ENCODE peak calls at places on chromosomes 11 and 22, in seven cellular contexts. R, C, O, V, K, Z and J are unnamed samples.

GRCh38 chr11:81004576-81004975 is 1563.7 kb upstream of the TENM4 start:
- DNase-seq in R (no peak), C (no peak), O (no peak), V (no peak), K (no peak), Z (no peak), J (no peak)

GRCh38 chr11:68471360-68472340 is 11.1 kb downstream of the PPP6R3 start:
- DNase-seq in R (no peak), C (no peak), O (peak), V (peak), K (peak), Z (peak), J (peak)

GRCh38 chr11:104967493-104968364 is 645 bp downstream of the CASP4 start:
- DNase-seq in R (no peak), C (peak), O (no peak), V (no peak), K (no peak), Z (no peak), J (no peak)

GRCh38 chr11:110787680-110788079 is 75.4 kb upstream of the ARHGAP20 start:
- DNase-seq in R (no peak), C (peak), O (no peak), V (no peak), K (no peak), Z (no peak), J (no peak)

GRCh38 chr22:23376256-23376655 is 195.9 kb downstream of the BCR start:
- DNase-seq in R (peak), C (no peak), O (peak), V (peak), K (no peak), Z (no peak), J (no peak)

GRCh38 chr11:77322506-77322905 is 21.0 kb upstream of the GDPD4 start:
- DNase-seq in R (no peak), C (no peak), O (no peak), V (no peak), K (peak), Z (peak), J (no peak)

GRCh38 chr22:49966041-49966715 is 5.6 kb downstream of the PIM3 start:
- DNase-seq in R (no peak), C (no peak), O (no peak), V (no peak), K (no peak), Z (no peak), J (no peak)

GRCh38 chr22:30474683-30475424 is 3.0 kb upstream of the SEC14L3 start:
- DNase-seq in R (peak), C (peak), O (no peak), V (no peak), K (no peak), Z (no peak), J (no peak)

GRCh38 chr11:15590131-15590530 is 475.4 kb downstream of the INSC start:
- DNase-seq in R (no peak), C (no peak), O (no peak), V (no peak), K (no peak), Z (peak), J (no peak)

GRCh38 chr22:50602338-50602700 is 1.7 kb downstream of the MAPK8IP2 start:
- DNase-seq in R (no peak), C (no peak), O (no peak), V (no peak), K (no peak), Z (no peak), J (no peak)

GRCh38 chr22:29734429-29734828 is 14.6 kb downstream of the CABP7 start:
- DNase-seq in R (no peak), C (no peak), O (no peak), V (no peak), K (no peak), Z (no peak), J (no peak)

GRCh38 chr11:20609727-20610707 is 10.6 kb downstream of the SLC6A5 start:
- DNase-seq in R (peak), C (peak), O (peak), V (peak), K (peak), Z (peak), J (no peak)

GRCh38 chr11:121063728-121064127 is 37.3 kb upstream of the TECTA start:
- DNase-seq in R (peak), C (no peak), O (no peak), V (no peak), K (no peak), Z (no peak), J (no peak)

GRCh38 chr11:36453678-36454077 is 56.4 kb downstream of the TRAF6 start:
- DNase-seq in R (no peak), C (peak), O (peak), V (peak), K (no peak), Z (peak), J (no peak)

GRCh38 chr11:67432655-67433349 is 4.5 kb downstream of the RPS6KB2 start:
- DNase-seq in R (no peak), C (no peak), O (no peak), V (no peak), K (no peak), Z (no peak), J (no peak)

GRCh38 chr11:110435780-110436717 is 6.3 kb downstream of the FDX1 start:
- DNase-seq in R (no peak), C (no peak), O (peak), V (no peak), K (no peak), Z (peak), J (no peak)

GRCh38 chr22:32731372-32731771 is 70.1 kb upstream of the TIMP3 start:
- DNase-seq in R (no peak), C (no peak), O (no peak), V (no peak), K (no peak), Z (no peak), J (no peak)

GRCh38 chr11:18111005-18111404 is 5.1 kb upstream of the SAAL1 start:
- DNase-seq in R (peak), C (no peak), O (no peak), V (no peak), K (no peak), Z (no peak), J (no peak)

DNA sequence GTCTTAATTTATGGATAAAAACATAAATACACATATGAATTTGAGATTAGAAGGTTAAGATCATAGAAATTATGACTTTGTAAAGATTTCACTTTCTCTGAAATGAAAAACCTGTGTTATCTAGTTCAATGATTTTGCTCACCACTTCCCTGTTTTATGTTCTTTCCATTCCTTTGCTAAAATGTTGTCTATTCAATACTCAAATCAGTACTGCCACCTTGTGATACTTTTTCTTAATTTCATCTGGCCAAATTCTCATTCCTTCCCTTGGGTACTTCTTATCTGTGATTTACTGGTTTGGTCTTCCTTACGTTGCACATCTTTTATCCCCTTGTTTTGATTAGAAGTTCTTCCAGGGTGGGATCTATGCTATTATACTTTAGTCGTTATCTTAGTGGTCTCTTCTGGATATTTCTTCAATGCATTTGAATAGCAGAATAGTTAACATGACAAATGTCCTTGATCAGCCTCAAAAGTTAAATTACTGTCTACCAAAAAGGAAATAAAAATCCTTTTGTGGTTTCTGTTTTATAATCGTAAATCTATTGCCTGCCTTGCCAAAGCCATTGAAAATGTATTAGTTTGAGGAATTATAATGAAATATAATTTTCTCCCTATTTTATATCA is 197.0 kb downstream of the PGR start:
- DNase-seq in R (peak), C (peak), O (peak), V (peak), K (no peak), Z (peak), J (no peak)
- TF ChIP-seq CTCF in R (peak), C (peak), O (no peak), V (peak), K (peak), Z (peak), J (peak)

GRCh38 chr11:111855506-111855905 is 15.9 kb downstream of the ALG9 start:
- DNase-seq in R (no peak), C (no peak), O (no peak), V (no peak), K (no peak), Z (no peak), J (no peak)

GRCh38 chr11:111849631-111850030 is 21.8 kb downstream of the ALG9 start:
- DNase-seq in R (no peak), C (no peak), O (no peak), V (no peak), K (no peak), Z (no peak), J (no peak)

GRCh38 chr11:111851067-111851466 is 20.3 kb downstream of the ALG9 start:
- DNase-seq in R (no peak), C (no peak), O (no peak), V (no peak), K (no peak), Z (no peak), J (no peak)

GRCh38 chr11:111852103-111852502 is 19.3 kb downstream of the ALG9 start:
- DNase-seq in R (no peak), C (no peak), O (no peak), V (no peak), K (no peak), Z (no peak), J (no peak)

DNA sequence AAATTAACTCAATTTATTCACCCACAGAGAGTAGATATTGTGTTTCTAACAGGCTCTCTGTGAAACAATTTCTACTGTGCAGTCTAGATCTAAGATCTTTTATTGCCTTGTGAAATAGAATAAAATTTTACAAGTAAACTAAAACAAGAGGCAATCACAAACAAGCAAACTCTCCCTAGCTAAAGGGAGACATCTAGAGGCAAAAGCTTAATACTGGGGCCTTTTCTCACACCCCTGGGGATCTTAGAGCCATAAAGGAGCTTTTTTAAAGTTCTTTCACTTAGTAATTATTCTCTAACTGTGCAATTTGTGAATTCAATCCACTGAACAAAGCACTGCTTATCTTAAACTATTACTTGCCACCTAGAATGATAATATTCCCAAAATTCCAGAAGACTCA is 19.7 kb downstream of the ALG9 start:
- DNase-seq in R (peak), C (peak), O (no peak), V (no peak), K (no peak), Z (no peak), J (no peak)
- TF ChIP-seq CTCF in R (peak), C (peak), O (no peak), V (no peak), K (peak), Z (peak), J (peak)

DNA sequence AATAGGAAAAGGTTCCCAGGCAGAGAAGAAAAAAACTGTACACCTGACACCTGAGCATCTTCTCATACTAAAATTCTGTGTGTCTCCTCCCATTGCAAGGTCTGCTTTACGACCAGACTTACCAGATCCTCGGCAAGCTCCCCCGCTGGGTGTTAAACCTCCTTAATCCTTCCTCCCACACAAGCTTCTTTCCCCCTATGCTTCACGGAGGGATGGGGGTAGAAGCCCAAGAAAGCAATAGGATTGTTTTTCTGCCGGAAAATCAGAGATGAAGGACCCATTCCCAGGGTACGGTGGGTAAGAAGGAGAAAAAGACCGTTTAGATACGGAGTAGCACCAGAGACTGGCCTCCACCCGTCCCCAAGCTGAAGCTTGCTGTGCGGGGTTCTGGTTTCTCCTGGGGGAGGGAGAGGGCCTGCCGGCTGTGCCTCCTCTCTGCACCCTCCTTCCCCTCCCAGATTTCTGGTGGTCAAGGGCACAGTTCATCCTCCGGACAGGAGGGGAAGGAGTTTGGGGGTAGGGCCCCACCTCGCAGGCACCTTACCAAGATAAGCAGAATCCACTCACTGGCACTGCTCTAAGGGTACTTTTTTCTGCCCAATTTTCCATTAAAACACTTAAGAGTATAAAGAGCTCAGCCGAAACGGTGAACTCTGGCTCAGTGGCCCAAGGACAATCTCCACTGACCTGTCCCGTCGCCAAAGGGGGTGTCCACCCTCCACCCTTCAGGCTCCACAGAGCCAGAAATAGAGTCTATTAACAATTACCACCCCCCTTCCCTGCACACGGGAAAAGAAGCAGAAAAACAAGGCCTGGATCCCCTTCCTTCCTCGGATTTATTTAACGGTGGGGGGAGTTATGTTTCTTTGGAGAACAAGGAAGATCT is 1.2 kb downstream of the TOB2 start:
- DNase-seq in R (peak), C (peak), O (peak), V (no peak), K (no peak), Z (no peak), J (no peak)
- TF ChIP-seq CTCF in R (no peak), C (no peak), O (no peak), V (no peak), K (no peak), Z (no peak), J (no peak)

GRCh38 chr11:46346886-46347636 is at the start of gene DGKZ:
- DNase-seq in R (peak), C (peak), O (peak), V (peak), K (no peak), Z (peak), J (no peak)
- TF ChIP-seq CTCF in R (peak), C (peak), O (peak), V (peak), K (peak), Z (peak), J (peak)

GRCh38 chr11:126992065-126992803 is 8.3 kb downstream of the KIRREL3 start:
- DNase-seq in R (no peak), C (peak), O (no peak), V (no peak), K (peak), Z (peak), J (peak)

GRCh38 chr11:126989942-126990715 is 10.4 kb downstream of the KIRREL3 start:
- DNase-seq in R (peak), C (no peak), O (peak), V (peak), K (peak), Z (peak), J (no peak)

GRCh38 chr11:126992804-126993111 is 7.8 kb downstream of the KIRREL3 start:
- DNase-seq in R (no peak), C (peak), O (no peak), V (no peak), K (peak), Z (peak), J (peak)

GRCh38 chr11:126991596-126991995 is 9.0 kb downstream of the KIRREL3 start:
- DNase-seq in R (no peak), C (peak), O (no peak), V (no peak), K (no peak), Z (no peak), J (no peak)

GRCh38 chr11:126990716-126991480 is 9.7 kb downstream of the KIRREL3 start:
- DNase-seq in R (no peak), C (no peak), O (no peak), V (no peak), K (no peak), Z (peak), J (no peak)
- TF ChIP-seq CTCF in R (no peak), C (peak), O (no peak), V (no peak), K (no peak), Z (no peak), J (no peak)

GRCh38 chr11:116606060-116606459 is 166.7 kb downstream of the BUD13 start:
- DNase-seq in R (no peak), C (no peak), O (no peak), V (no peak), K (no peak), Z (no peak), J (no peak)

GRCh38 chr11:116602637-116602942 is 170.2 kb downstream of the BUD13 start:
- DNase-seq in R (no peak), C (no peak), O (no peak), V (no peak), K (no peak), Z (no peak), J (no peak)

GRCh38 chr11:116607027-116607426 is 165.8 kb downstream of the BUD13 start:
- DNase-seq in R (peak), C (no peak), O (no peak), V (no peak), K (no peak), Z (no peak), J (no peak)

GRCh38 chr11:116603783-116604323 is 168.9 kb downstream of the BUD13 start:
- DNase-seq in R (no peak), C (no peak), O (no peak), V (no peak), K (no peak), Z (no peak), J (no peak)

GRCh38 chr11:116605543-116605942 is 167.2 kb downstream of the BUD13 start:
- DNase-seq in R (peak), C (peak), O (peak), V (peak), K (no peak), Z (peak), J (no peak)
- TF ChIP-seq CTCF in R (peak), C (peak), O (peak), V (peak), K (peak), Z (peak), J (peak)

DNA sequence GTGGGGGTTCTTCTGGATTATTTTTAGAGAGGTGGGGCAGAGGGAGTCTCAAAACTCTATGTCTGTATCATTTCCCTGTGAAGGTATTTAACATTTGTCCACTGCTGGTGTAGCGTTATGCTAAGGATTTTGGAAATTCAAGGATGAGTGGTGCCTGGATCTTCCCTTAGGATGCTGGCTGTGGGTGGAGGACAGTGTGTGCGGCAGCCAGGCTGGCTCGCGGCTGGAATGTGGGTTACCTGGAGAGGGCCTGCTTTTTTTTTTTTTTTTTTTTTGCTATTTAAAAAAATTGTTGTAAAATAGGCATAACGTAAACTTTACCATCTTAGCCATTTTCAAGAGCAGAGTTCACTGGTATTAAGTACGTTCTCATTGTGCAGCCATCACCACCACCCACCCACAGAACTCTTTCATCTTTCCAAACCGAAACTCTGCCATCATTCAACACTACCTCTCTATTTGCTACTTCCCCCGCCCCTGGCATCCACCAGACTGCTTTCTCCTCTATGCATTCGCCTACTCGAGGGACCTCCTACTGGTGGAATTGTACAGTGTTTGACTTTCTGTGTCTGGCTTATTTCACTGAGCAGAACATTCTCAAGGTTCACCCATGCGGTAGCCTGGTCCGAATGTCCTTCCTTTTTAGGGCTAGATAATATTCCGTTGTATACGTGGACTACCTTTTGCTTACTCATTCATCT is 67.1 kb downstream of the PARVB start:
- DNase-seq in R (peak), C (no peak), O (peak), V (no peak), K (no peak), Z (peak), J (no peak)
- TF ChIP-seq CTCF in R (peak), C (peak), O (no peak), V (no peak), K (peak), Z (no peak), J (no peak)

GRCh38 chr22:42877158-42877557 is 20.1 kb upstream of the ARFGAP3 start:
- DNase-seq in R (no peak), C (no peak), O (no peak), V (no peak), K (no peak), Z (no peak), J (no peak)
- TF ChIP-seq CTCF in R (no peak), C (no peak), O (no peak), V (no peak), K (no peak), Z (no peak), J (no peak)